ENCODE peak calls at places on chromosomes 7 and 10, in nine cellular contexts. I, S, V, C, J, A, M, H and Z are unnamed samples.

GRCh38 chr7:116354546-116355422 is 144.4 kb downstream of the TES start:
- DNase-seq in I (no peak), C (peak), S (peak), J (no peak), V (peak), H (peak), A (peak), M (no peak), Z (no peak)

GRCh38 chr7:129115676-129116075 is 28.8 kb upstream of the TSPAN33 start:
- DNase-seq in V (no peak), M (no peak), C (no peak), J (no peak), A (no peak), S (no peak), I (no peak), H (no peak), Z (no peak)

GRCh38 chr7:30880941-30881340 is 30.7 kb upstream of the AQP1 start:
- DNase-seq in C (no peak), S (no peak), H (no peak), I (no peak), V (no peak), M (no peak), A (no peak), J (no peak), Z (no peak)

GRCh38 chr7:100271716-100272537 is 35.6 kb upstream of the SPDYE3 start:
- DNase-seq in J (peak), V (peak), I (peak), C (peak), H (peak), A (peak), S (peak), M (peak), Z (peak)

GRCh38 chr7:6221340-6222319 is 50.8 kb downstream of the CYTH3 start:
- DNase-seq in V (no peak), M (no peak), I (no peak), H (no peak), A (peak), C (no peak), J (peak), S (no peak), Z (peak)

GRCh38 chr7:83514977-83515376 is 134.0 kb downstream of the SEMA3E start:
- DNase-seq in V (no peak), H (no peak), A (no peak), M (no peak), C (no peak), S (no peak), J (no peak), I (no peak), Z (no peak)

GRCh38 chr10:100490531-100490930 is 27.7 kb downstream of the WNT8B start:
- DNase-seq in M (no peak), A (no peak), S (no peak), C (no peak), H (no peak), V (no peak), J (no peak), I (no peak), Z (no peak)

GRCh38 chr7:86437951-86438450 is 205.7 kb upstream of the GRM3 start:
- DNase-seq in S (no peak), H (no peak), J (no peak), V (no peak), M (no peak), I (no peak), A (no peak), C (no peak), Z (no peak)

GRCh38 chr7:29040570-29040906 is 82.4 kb upstream of the TRIL start:
- DNase-seq in V (no peak), J (no peak), A (no peak), C (no peak), M (no peak), H (peak), S (no peak), I (no peak), Z (no peak)

GRCh38 chr10:810351-810846 is 120.9 kb upstream of the DIP2C start:
- DNase-seq in S (no peak), A (peak), C (no peak), J (no peak), H (peak), V (no peak), I (no peak), M (no peak), Z (no peak)

GRCh38 chr7:47950714-47951113 is 2.4 kb upstream of the PKD1L1 start:
- DNase-seq in V (no peak), H (no peak), A (no peak), M (no peak), S (peak), J (no peak), I (no peak), C (no peak), Z (no peak)

GRCh38 chr10:95445837-95446347 is 115.3 kb downstream of the SORBS1 start:
- DNase-seq in A (peak), C (peak), I (no peak), V (peak), H (peak), J (no peak), S (peak), M (peak), Z (no peak)

GRCh38 chr10:89942217-89942616 is 240.8 kb downstream of the KIF20B start:
- DNase-seq in H (no peak), C (no peak), J (no peak), V (no peak), A (no peak), S (no peak), I (no peak), M (no peak), Z (no peak)

GRCh38 chr7:129859188-129859587 is 93.6 kb downstream of the UBE2H start:
- DNase-seq in C (no peak), J (no peak), I (no peak), H (no peak), V (no peak), S (no peak), M (no peak), A (peak), Z (no peak)

GRCh38 chr10:122446668-122447410 is 7.6 kb upstream of the ARMS2 start:
- DNase-seq in S (no peak), A (no peak), C (no peak), H (no peak), J (no peak), I (no peak), V (no peak), M (no peak), Z (no peak)

GRCh38 chr7:6350057-6350752 is 77.8 kb upstream of the CYTH3 start:
- DNase-seq in J (no peak), A (peak), I (no peak), M (no peak), H (peak), S (no peak), V (no peak), C (no peak), Z (no peak)

GRCh38 chr10:123800821-123801220 is 90.8 kb downstream of the CPXM2 start:
- DNase-seq in A (no peak), V (no peak), H (no peak), S (no peak), C (no peak), J (no peak), M (no peak), I (no peak), Z (no peak)

GRCh38 chr7:96202102-96202501 is 119.8 kb downstream of the SLC25A13 start:
- DNase-seq in M (no peak), J (no peak), C (no peak), A (no peak), V (no peak), H (no peak), S (no peak), I (no peak), Z (no peak)

GRCh38 chr7:114922151-114922651 is 307 bp downstream of the MDFIC start:
- DNase-seq in M (peak), H (peak), V (peak), I (peak), C (no peak), J (peak), A (peak), S (peak), Z (peak)

GRCh38 chr10:81905161-81905560 is 30.2 kb downstream of the NRG3 start:
- DNase-seq in S (no peak), M (no peak), H (no peak), V (no peak), J (no peak), C (no peak), A (no peak), I (no peak), Z (no peak)

GRCh38 chr7:158494162-158494586 is 93.4 kb downstream of the PTPRN2 start:
- DNase-seq in V (no peak), M (no peak), C (no peak), H (no peak), A (no peak), S (no peak), I (no peak), J (no peak), Z (no peak)

GRCh38 chr7:126185959-126186580 is 1066.7 kb downstream of the GRM8 start:
- DNase-seq in V (no peak), M (no peak), A (no peak), S (no peak), J (no peak), H (no peak), C (no peak), I (no peak), Z (no peak)

GRCh38 chr10:131320860-131321604 is 9.5 kb upstream of the TCERG1L start:
- DNase-seq in V (no peak), M (no peak), A (no peak), I (no peak), S (no peak), J (no peak), C (no peak), H (no peak), Z (no peak)

DNA sequence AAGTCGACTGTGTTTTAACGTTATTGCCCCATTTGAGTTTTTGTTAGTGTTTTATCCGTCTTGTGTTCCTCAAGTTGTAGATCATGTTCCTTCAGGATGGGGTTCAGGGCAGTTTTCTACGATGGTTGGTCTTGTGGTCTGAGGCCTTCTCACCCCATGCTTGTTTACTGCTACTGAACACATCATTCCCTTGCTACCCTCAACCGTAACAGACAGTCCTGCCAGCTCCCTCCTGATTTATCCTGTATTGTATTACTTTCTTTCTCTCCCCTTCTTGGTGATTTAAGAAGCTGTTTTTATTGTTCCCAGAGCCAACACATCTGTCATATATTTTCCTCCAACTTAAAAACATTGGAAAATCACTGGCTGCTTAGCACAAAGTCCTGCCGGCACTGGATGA is 719.8 kb downstream of the INHBA start:
- DNase-seq in C (no peak), I (no peak), J (no peak), A (no peak), V (no peak), H (no peak), M (no peak), S (no peak), Z (no peak)
- H3K27ac ChIP-seq in C (no peak), I (no peak), J (no peak), A (no peak), V (no peak), H (no peak), M (no peak), S (no peak), Z (no peak)

GRCh38 chr7:19009936-19010280 is 107.5 kb downstream of the TWIST1 start:
- DNase-seq in A (peak), S (no peak), J (no peak), C (no peak), I (no peak), M (no peak), V (no peak), H (peak), Z (no peak)
- H3K27ac ChIP-seq in A (no peak), S (peak), J (no peak), C (no peak), I (no peak), M (no peak), V (no peak), H (no peak), Z (no peak)

DNA sequence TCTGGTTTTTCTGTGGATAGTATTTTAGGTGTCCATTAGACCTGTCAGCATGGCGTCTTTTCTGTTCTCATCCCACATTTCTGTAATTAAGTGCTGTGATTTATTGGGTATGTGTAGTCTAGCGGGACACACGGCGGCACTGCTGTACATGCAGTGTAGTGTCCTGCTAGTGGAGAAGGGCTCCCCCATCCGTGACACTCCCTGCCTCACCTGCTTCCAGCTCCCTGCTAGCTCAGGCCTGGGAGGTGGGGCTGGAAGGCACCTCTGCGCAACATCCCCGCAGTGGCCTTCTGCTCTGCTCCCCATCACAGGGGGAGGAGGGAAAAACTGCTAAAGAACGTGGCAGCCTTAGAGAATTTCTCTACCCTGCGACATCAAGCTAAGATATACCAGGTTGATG is 19.5 kb downstream of the SEPHS1 start:
- DNase-seq in C (no peak), I (no peak), J (no peak), M (no peak), S (no peak), V (no peak), A (no peak), H (no peak), Z (no peak)
- H3K27ac ChIP-seq in C (no peak), I (no peak), J (no peak), M (no peak), S (no peak), V (no peak), A (no peak), H (no peak), Z (no peak)

GRCh38 chr7:33705333-33705833 is 200.0 kb upstream of the BMPER start:
- DNase-seq in I (no peak), C (no peak), J (no peak), S (no peak), V (no peak), M (no peak), H (no peak), A (no peak), Z (no peak)
- H3K27ac ChIP-seq in I (no peak), C (no peak), J (no peak), S (no peak), V (no peak), M (no peak), H (no peak), A (no peak), Z (no peak)

GRCh38 chr10:36266923-36267322 is 624.8 kb upstream of the FZD8 start:
- DNase-seq in H (no peak), J (no peak), A (no peak), V (no peak), C (no peak), M (no peak), S (peak), I (no peak), Z (no peak)
- H3K27ac ChIP-seq in H (no peak), J (no peak), A (no peak), V (no peak), C (no peak), M (no peak), S (no peak), I (no peak), Z (no peak)

GRCh38 chr10:27716521-27716920 is 29.1 kb downstream of the MKX start:
- DNase-seq in I (no peak), M (no peak), V (no peak), H (no peak), J (no peak), A (peak), C (no peak), S (no peak), Z (no peak)

GRCh38 chr10:27713906-27714305 is 31.7 kb downstream of the MKX start:
- DNase-seq in H (peak), S (no peak), I (no peak), J (no peak), A (no peak), M (no peak), C (no peak), V (no peak), Z (no peak)

GRCh38 chr10:27717191-27717590 is 28.4 kb downstream of the MKX start:
- DNase-seq in I (no peak), A (no peak), S (no peak), M (no peak), C (no peak), J (no peak), H (no peak), V (no peak), Z (no peak)

GRCh38 chr10:27715505-27715904 is 30.1 kb downstream of the MKX start:
- DNase-seq in V (no peak), I (no peak), A (no peak), M (no peak), H (no peak), S (no peak), J (no peak), C (no peak), Z (no peak)

GRCh38 chr10:27714349-27714748 is 31.3 kb downstream of the MKX start:
- DNase-seq in C (no peak), I (no peak), J (no peak), A (no peak), M (no peak), V (no peak), H (no peak), S (no peak), Z (no peak)
- H3K27ac ChIP-seq in C (no peak), I (no peak), J (no peak), A (no peak), M (no peak), V (no peak), H (no peak), S (no peak), Z (no peak)

GRCh38 chr7:11540271-11540761 is 291.7 kb downstream of the THSD7A start:
- DNase-seq in C (no peak), V (no peak), S (no peak), A (no peak), M (no peak), H (peak), I (no peak), J (no peak), Z (no peak)
- H3K27ac ChIP-seq in C (no peak), V (no peak), S (no peak), A (no peak), M (no peak), H (no peak), I (no peak), J (no peak), Z (no peak)

GRCh38 chr10:70093335-70093944 is 39.2 kb downstream of the AIFM2 start:
- DNase-seq in H (no peak), J (no peak), I (no peak), S (no peak), C (no peak), A (no peak), V (no peak), M (no peak), Z (peak)

GRCh38 chr10:70090951-70091350 is 38.3 kb downstream of the MACROH2A2 start:
- DNase-seq in V (no peak), M (no peak), A (no peak), J (no peak), S (no peak), C (peak), H (no peak), I (no peak), Z (no peak)

GRCh38 chr10:70096016-70096704 is 36.5 kb downstream of the AIFM2 start:
- DNase-seq in J (no peak), M (no peak), H (no peak), C (no peak), V (no peak), S (no peak), I (no peak), A (no peak), Z (no peak)

GRCh38 chr10:70094287-70094686 is 38.3 kb downstream of the AIFM2 start:
- DNase-seq in C (no peak), S (no peak), H (no peak), V (no peak), M (no peak), A (no peak), I (no peak), J (no peak), Z (no peak)

DNA sequence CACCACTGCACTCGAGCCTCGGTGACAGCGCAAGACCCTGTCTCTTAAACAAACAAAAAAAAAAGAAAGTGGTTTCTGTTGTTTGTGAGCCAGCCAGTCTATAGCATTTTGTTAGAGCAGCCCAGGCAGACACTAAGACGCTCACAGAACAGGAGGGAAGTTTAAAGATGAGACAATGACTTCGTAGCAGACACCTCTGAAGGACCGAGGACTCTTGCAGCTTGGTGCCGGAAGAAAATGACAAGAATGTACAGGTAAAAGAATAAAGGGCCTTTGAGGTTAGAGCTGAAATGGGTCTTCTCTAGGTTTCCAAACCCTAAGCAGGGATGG is 39.7 kb downstream of the MACROH2A2 start:
- DNase-seq in C (no peak), M (no peak), H (no peak), I (no peak), A (no peak), S (no peak), J (no peak), V (no peak), Z (no peak)
- H3K27ac ChIP-seq in C (no peak), M (no peak), H (no peak), I (no peak), A (no peak), S (no peak), J (peak), V (no peak), Z (peak)

GRCh38 chr7:149714910-149715471 is 58.4 kb downstream of the ZNF467 start:
- DNase-seq in J (peak), C (no peak), S (peak), A (peak), M (peak), I (no peak), V (peak), H (no peak), Z (peak)

GRCh38 chr7:149715476-149715875 is 57.9 kb downstream of the ZNF467 start:
- DNase-seq in M (peak), C (no peak), J (no peak), V (peak), I (no peak), H (no peak), A (no peak), S (no peak), Z (no peak)

GRCh38 chr7:149713061-149713730 is 60.2 kb downstream of the ZNF467 start:
- DNase-seq in A (no peak), J (no peak), V (no peak), H (no peak), M (peak), I (no peak), S (no peak), C (no peak), Z (no peak)

GRCh38 chr7:149713731-149714068 is 59.7 kb downstream of the ZNF467 start:
- DNase-seq in I (no peak), V (no peak), H (no peak), S (no peak), M (no peak), C (no peak), J (no peak), A (no peak), Z (no peak)

DNA sequence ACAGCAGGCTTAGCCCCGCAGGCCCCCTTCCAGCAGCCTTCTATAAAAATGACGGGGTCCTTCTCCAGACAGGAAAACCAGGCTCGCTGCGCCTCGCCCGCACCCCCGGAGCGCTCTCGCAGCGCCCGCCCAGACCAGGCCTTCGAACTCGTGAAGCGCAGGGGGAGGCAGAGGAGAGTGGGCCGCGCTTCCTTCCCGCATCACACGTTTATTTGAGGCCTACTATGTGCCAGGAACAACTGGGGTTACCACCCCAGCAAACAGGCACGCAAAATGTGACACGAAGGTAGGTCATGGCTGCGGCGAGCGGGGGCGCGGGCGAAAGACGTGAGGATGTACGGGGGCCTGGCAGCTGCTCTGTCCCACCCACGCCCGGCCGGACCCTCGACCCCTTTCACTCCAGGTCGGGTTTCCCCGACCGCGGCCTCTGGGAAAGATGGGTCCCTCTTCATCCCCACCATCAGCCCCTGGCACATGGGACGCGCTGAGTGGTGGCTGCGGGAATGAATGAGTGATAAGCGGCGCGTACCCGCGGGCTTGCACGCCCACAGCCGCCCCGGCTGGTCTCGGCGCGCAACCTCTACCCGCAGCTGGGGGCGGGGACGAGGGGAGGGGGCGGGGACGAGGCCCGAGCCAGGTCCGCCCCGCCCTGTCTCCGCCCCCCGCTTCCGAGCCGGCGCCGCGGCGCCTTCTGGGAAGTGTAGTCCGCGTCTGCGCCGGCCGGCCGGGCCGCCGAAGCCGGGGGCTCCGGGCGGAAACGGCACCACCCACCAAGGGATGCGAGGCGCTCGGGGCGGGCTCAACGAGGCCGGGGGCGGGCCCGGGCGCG is 59.1 kb downstream of the ZNF467 start:
- DNase-seq in I (peak), H (peak), M (peak), S (peak), A (peak), C (peak), J (peak), V (peak), Z (peak)
- H3K27ac ChIP-seq in I (peak), H (no peak), M (no peak), S (peak), A (no peak), C (no peak), J (no peak), V (peak), Z (peak)